ENCODE peak calls at places on chromosomes 6 and 20, in eight cellular contexts. M is HEK293T, Z is GM12891, Q is GM04504, A is amygdala, F is NCI-H526 treated with DMSO at 0.1 percent for 48 hours, O is heart left ventricle, L is H1. R is an unnamed sample.

GRCh38 chr6:116439572-116439971 is 21.6 kb upstream of the CALHM6 start:
- DNase-seq in M (no peak), Z (no peak), Q (no peak), A (no peak), F (no peak), O (no peak), L (no peak), R (no peak)

GRCh38 chr20:32792316-32792715 is 27.4 kb upstream of the MAPRE1 start:
- DNase-seq in M (no peak), Z (peak), Q (no peak), A (no peak), F (no peak), O (no peak), L (no peak), R (no peak)

GRCh38 chr6:46289865-46290264 is 119.1 kb upstream of the ENPP5 start:
- DNase-seq in M (no peak), Z (no peak), Q (no peak), A (no peak), F (no peak), O (peak), L (no peak), R (no peak)

GRCh38 chr20:19021406-19022117 is 190.9 kb upstream of the SLC24A3 start:
- DNase-seq in M (no peak), Z (no peak), Q (no peak), A (no peak), F (no peak), O (no peak), L (no peak), R (no peak)

GRCh38 chr20:364905-365794 is 15.4 kb upstream of the TRIB3 start:
- DNase-seq in M (no peak), Z (no peak), Q (no peak), A (no peak), F (no peak), O (no peak), L (no peak), R (peak)

GRCh38 chr20:61963885-61964674 is 101.6 kb downstream of the TAF4 start:
- DNase-seq in M (no peak), Z (no peak), Q (no peak), A (no peak), F (no peak), O (no peak), L (no peak), R (no peak)

GRCh38 chr20:52981051-52981450 is 8.9 kb downstream of the TSHZ2 start:
- DNase-seq in M (no peak), Z (no peak), Q (no peak), A (no peak), F (no peak), O (no peak), L (no peak), R (no peak)

GRCh38 chr6:33207569-33208088 is 671 bp upstream of the RING1 start:
- DNase-seq in M (peak), Z (no peak), Q (no peak), A (no peak), F (no peak), O (peak), L (no peak), R (peak)

GRCh38 chr6:128275030-128275429 is 245.4 kb downstream of the PTPRK start:
- DNase-seq in M (no peak), Z (no peak), Q (no peak), A (no peak), F (no peak), O (no peak), L (no peak), R (peak)

GRCh38 chr6:133945158-133945557 is 7.9 kb upstream of the TBPL1 start:
- DNase-seq in M (no peak), Z (no peak), Q (no peak), A (no peak), F (no peak), O (no peak), L (no peak), R (peak)

GRCh38 chr6:161444966-161445799 is 171.3 kb upstream of the AGPAT4 start:
- DNase-seq in M (no peak), Z (no peak), Q (no peak), A (no peak), F (peak), O (no peak), L (no peak), R (no peak)

GRCh38 chr6:148464319-148465010 is 121.8 kb downstream of the SASH1 start:
- DNase-seq in M (peak), Z (peak), Q (peak), A (peak), F (peak), O (peak), L (peak), R (peak)

GRCh38 chr6:20223119-20223518 is 10.8 kb upstream of the MBOAT1 start:
- DNase-seq in M (no peak), Z (no peak), Q (no peak), A (no peak), F (no peak), O (no peak), L (no peak), R (no peak)

GRCh38 chr6:42271834-42272805 is 54.5 kb upstream of the MRPS10 start:
- DNase-seq in M (no peak), Z (no peak), Q (peak), A (no peak), F (no peak), O (no peak), L (no peak), R (no peak)

GRCh38 chr6:22072939-22073338 is 223.9 kb downstream of the PRL start:
- DNase-seq in M (no peak), Z (no peak), Q (no peak), A (no peak), F (no peak), O (no peak), L (no peak), R (no peak)

GRCh38 chr20:51272392-51272791 is 249.5 kb upstream of the KCNG1 start:
- DNase-seq in M (no peak), Z (no peak), Q (no peak), A (no peak), F (no peak), O (no peak), L (no peak), R (peak)

GRCh38 chr6:722608-723007 is 29.7 kb upstream of the EXOC2 start:
- DNase-seq in M (no peak), Z (no peak), Q (peak), A (no peak), F (no peak), O (no peak), L (no peak), R (no peak)

GRCh38 chr20:57678340-57678739 is 31.5 kb downstream of the PMEPA1 start:
- DNase-seq in M (no peak), Z (no peak), Q (no peak), A (peak), F (no peak), O (peak), L (no peak), R (no peak)

GRCh38 chr6:156387472-156387871 is 389.7 kb upstream of the ARID1B start:
- DNase-seq in M (no peak), Z (no peak), Q (no peak), A (no peak), F (no peak), O (no peak), L (no peak), R (no peak)

GRCh38 chr6:133426038-133426437 is 184.9 kb downstream of the EYA4 start:
- DNase-seq in M (no peak), Z (no peak), Q (no peak), A (no peak), F (no peak), O (no peak), L (no peak), R (no peak)

GRCh38 chr6:15444881-15445280 is 199.0 kb downstream of the JARID2 start:
- DNase-seq in M (no peak), Z (no peak), Q (no peak), A (no peak), F (no peak), O (no peak), L (no peak), R (no peak)